ENCODE peak calls at places on chromosome 17, in seven cellular contexts. B is endothelial cell, T is fibroblast of pulmonary artery, C is mesothelial cell of epicardium, X is mammary epithelial cell, V is HCT116, O is cardiac fibroblast. R is an unnamed sample.

GRCh38 chr17:4003501-4004421 is 39.5 kb upstream of the ATP2A3 start:
- DNase-seq in V (no peak), X (no peak), T (no peak), B (no peak), O (no peak), C (no peak), R (peak; percentile 26)

GRCh38 chr17:7043195-7043543 is 723 bp downstream of the SLC16A11 start:
- DNase-seq in T (no peak), B (no peak), X (no peak), C (no peak), O (no peak), V (no peak), R (no peak)

GRCh38 chr17:29612094-29612403 is 10.7 kb downstream of the CORO6 start:
- DNase-seq in O (no peak), B (no peak), T (no peak), C (no peak), V (no peak), X (no peak), R (no peak)

GRCh38 chr17:15431201-15431600 is 36.2 kb downstream of the CDRT4 start:
- DNase-seq in T (no peak), B (no peak), O (no peak), V (no peak), X (no peak), C (no peak), R (no peak)

GRCh38 chr17:35843698-35844097 is 25.0 kb downstream of the HEATR9 start:
- DNase-seq in O (no peak), V (no peak), B (no peak), T (no peak), C (no peak), X (no peak), R (no peak)

GRCh38 chr17:30929081-30929633 is 7.4 kb downstream of the ADAP2 start:
- DNase-seq in T (no peak), X (no peak), C (no peak), B (no peak), V (no peak), O (no peak), R (no peak)

GRCh38 chr17:73519011-73519410 is 125.2 kb downstream of the SDK2 start:
- DNase-seq in O (no peak), T (no peak), V (no peak), X (no peak), B (no peak), C (no peak), R (no peak)

GRCh38 chr17:49618112-49618611 is 42.5 kb downstream of the NXPH3 start:
- DNase-seq in T (no peak), O (no peak), X (peak; percentile 71), V (no peak), C (no peak), B (no peak), R (no peak)

GRCh38 chr17:77675411-77675810 is 283.1 kb upstream of the TNRC6C start:
- DNase-seq in O (no peak), B (no peak), X (no peak), V (no peak), C (no peak), T (no peak), R (no peak)

GRCh38 chr17:47703191-47703591 is 9.2 kb downstream of the TBKBP1 start:
- DNase-seq in V (no peak), B (no peak), C (no peak), O (no peak), T (no peak), X (no peak), R (peak; percentile 8)

GRCh38 chr17:6853764-6854442 is 22.4 kb upstream of the TEKT1 start:
- DNase-seq in T (no peak), C (peak; percentile 50), B (peak; percentile 16), V (peak; percentile 68), O (no peak), X (peak; percentile 79), R (no peak)

GRCh38 chr17:27078296-27078695 is 215.6 kb upstream of the WSB1 start:
- DNase-seq in O (no peak), V (no peak), C (no peak), T (no peak), B (no peak), X (no peak), R (no peak)

GRCh38 chr17:3603119-3603869 is 5.9 kb downstream of the TRPV1 start:
- DNase-seq in C (no peak), O (peak; percentile 56), X (peak; percentile 98), B (no peak), V (no peak), T (peak; percentile 57), R (no peak)

GRCh38 chr17:48184721-48185120 is 77.2 kb downstream of the SNX11 start:
- DNase-seq in X (no peak), T (no peak), V (no peak), O (no peak), B (no peak), C (no peak), R (no peak)

GRCh38 chr17:50161911-50162288 is 3.9 kb upstream of the SGCA start:
- DNase-seq in V (no peak), B (no peak), T (no peak), X (no peak), C (no peak), O (no peak), R (no peak)

GRCh38 chr17:68661265-68662036 is 60.3 kb upstream of the FAM20A start:
- DNase-seq in C (no peak), T (no peak), O (no peak), B (no peak), X (no peak), V (no peak), R (no peak)

GRCh38 chr17:49616086-49616485 is 40.4 kb downstream of the NXPH3 start:
- DNase-seq in V (no peak), T (no peak), X (no peak), B (no peak), C (no peak), O (peak; percentile 22), R (no peak)

GRCh38 chr17:49191407-49191916 is 18.9 kb downstream of the GNGT2 start:
- DNase-seq in X (no peak), T (peak; percentile 62), B (no peak), O (peak; percentile 61), C (no peak), V (no peak), R (no peak)

GRCh38 chr17:43679911-43680310 is 18.2 kb upstream of the MEOX1 start:
- DNase-seq in X (no peak), C (no peak), V (no peak), T (no peak), O (no peak), B (no peak), R (peak; percentile 46)

DNA sequence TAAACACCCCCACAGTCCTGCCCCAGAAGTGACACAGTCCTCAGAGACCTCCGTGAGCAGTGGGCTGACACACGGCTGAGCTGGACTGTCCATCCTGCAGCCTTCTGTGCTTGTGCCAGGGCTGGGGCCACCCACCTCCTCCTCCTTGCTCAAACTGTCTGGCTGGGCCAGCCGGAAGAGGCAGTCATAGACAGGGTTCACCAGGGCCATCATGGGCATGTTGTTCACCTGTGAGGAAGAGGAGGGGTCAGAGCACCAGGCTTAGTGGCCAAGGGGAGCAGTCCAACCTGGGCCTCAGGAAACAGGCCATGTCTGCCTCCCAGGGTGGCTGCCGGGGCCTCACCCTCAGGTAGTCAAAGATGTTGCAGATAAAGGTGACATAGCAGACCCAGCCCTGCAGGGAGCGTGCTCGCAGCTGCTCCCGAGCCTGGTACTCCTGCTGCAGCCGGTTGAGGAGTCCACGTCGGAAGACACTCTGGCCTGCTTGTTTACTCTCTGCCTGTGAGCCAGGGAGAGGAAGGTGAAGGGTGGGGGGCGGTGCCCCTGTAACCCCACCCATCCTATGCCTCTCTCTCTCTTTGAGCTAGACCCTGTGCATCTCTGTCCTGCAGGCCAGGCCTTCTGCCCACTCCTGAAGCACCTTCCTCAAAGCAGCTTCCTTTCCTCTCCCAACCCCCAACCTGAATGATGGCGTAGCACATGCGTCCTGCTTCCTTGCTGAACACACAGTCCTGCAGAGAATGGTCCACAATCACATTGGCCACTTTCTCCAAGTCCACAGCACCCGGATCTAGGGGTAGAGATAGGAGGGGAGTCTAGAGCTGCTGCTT is 3.4 kb downstream of the MIF4GD start:
- DNase-seq in X (no peak), V (no peak), B (peak; percentile 35), O (no peak), T (no peak), C (no peak), R (peak; percentile 32)
- TF ChIP-seq CTCF in X (no peak), V (peak; percentile 38), B (no peak), O (no peak), T (no peak), C (no peak), R (peak; percentile 23)

GRCh38 chr17:56755310-56755709 is 78.4 kb downstream of the C17orf67 start:
- DNase-seq in O (no peak), C (no peak), T (no peak), X (no peak), V (no peak), B (no peak), R (no peak)

GRCh38 chr17:56756536-56756935 is 77.2 kb downstream of the C17orf67 start:
- DNase-seq in B (no peak), V (no peak), O (peak; percentile 43), X (peak; percentile 76), T (peak; percentile 42), C (no peak), R (no peak)

GRCh38 chr17:56754523-56755208 is 79.1 kb downstream of the C17orf67 start:
- DNase-seq in V (no peak), O (peak; percentile 32), T (peak; percentile 24), X (no peak), B (peak; percentile 11), C (no peak), R (no peak)

GRCh38 chr17:56752263-56752662 is 81.5 kb downstream of the C17orf67 start:
- DNase-seq in O (no peak), V (no peak), B (no peak), T (peak; percentile 4), C (no peak), X (no peak), R (no peak)

GRCh38 chr17:56751145-56751743 is 82.5 kb downstream of the C17orf67 start:
- DNase-seq in T (no peak), C (no peak), B (peak; percentile 16), V (no peak), X (no peak), O (no peak), R (no peak)
- TF ChIP-seq CTCF in T (no peak), C (no peak), B (peak; percentile 33), V (peak; percentile 18), X (no peak), O (no peak), R (no peak)

DNA sequence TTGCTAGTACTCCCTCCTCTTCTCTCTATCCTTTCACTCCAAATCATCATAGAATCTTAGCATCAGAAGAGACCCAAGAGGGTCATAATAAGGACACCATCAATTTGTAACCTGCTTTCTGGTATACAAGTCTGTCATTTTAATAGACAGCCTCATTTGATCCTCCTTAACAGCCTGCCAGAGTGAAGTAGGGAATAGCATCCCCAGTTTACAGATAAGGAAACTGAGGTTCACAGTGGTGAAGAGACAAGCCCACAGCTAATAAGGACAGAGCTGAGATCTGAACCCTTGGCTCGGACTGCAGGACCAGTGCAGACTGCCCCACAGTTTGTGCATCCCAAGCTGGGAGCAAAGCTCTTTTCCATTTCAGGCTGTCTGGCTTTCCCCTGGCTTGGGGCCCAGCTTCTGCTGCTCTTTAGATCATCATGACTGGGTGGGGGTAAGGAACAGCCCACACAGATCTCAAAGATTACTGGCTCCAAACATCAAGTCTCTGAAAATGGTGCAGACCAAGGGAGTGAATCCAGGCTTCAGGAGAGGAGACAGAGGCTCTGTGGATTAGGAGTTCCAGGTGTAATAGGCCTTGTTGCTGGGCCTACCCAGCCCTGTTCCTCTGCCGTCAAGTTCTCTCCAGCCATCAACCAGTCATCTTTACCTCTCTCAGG is 10.3 kb upstream of the IGFBP4 start:
- DNase-seq in V (no peak), O (peak; percentile 63), B (no peak), X (no peak), T (peak; percentile 66), C (peak; percentile 51), R (no peak)
- TF ChIP-seq CTCF in V (no peak), O (no peak), B (no peak), X (no peak), T (no peak), C (no peak), R (no peak)

GRCh38 chr17:62987136-62987535 is 21.1 kb downstream of the TANC2 start:
- DNase-seq in T (no peak), V (no peak), B (no peak), O (no peak), X (no peak), C (no peak), R (peak; percentile 6)
- TF ChIP-seq CTCF in T (peak; percentile 20), V (peak; percentile 74), B (peak; percentile 52), O (peak; percentile 42), X (peak; percentile 20), C (no peak), R (no peak)